ENCODE peak calls at places on chromosomes 2 and 18, in nine cellular contexts. L, H, O, W, S, X, G, T and Q are unnamed samples.

GRCh38 chr2:11551569-11552259 is 17.9 kb downstream of the GREB1 start:
- DNase-seq in L (no peak), H (no peak), O (no peak), W (no peak), S (no peak), X (no peak), G (no peak), T (no peak), Q (no peak)

GRCh38 chr18:10074122-10074521 is 160.3 kb downstream of the VAPA start:
- DNase-seq in L (no peak), H (no peak), O (no peak), W (no peak), S (no peak), X (no peak), G (no peak), T (no peak), Q (no peak)

GRCh38 chr2:168075446-168075845 is 171.9 kb downstream of the STK39 start:
- DNase-seq in L (no peak), H (no peak), O (no peak), W (no peak), S (no peak), X (no peak), G (no peak), T (no peak), Q (no peak)

GRCh38 chr18:22604390-22604985 is 186.8 kb upstream of the CTAGE1 start:
- DNase-seq in L (no peak), H (no peak), O (no peak), W (no peak), S (peak; percentile 40), X (no peak), G (no peak), T (no peak), Q (no peak)

GRCh38 chr2:219386532-219387280 is 1.0 kb downstream of the DNPEP start:
- DNase-seq in L (no peak), H (no peak), O (no peak), W (no peak), S (no peak), X (no peak), G (no peak), T (no peak), Q (no peak)

GRCh38 chr2:168700615-168701245 is 101.7 kb upstream of the NOSTRIN start:
- DNase-seq in L (no peak), H (no peak), O (no peak), W (no peak), S (no peak), X (no peak), G (no peak), T (no peak), Q (no peak)

GRCh38 chr2:15719566-15720313 is 128.1 kb downstream of the DDX1 start:
- DNase-seq in L (no peak), H (no peak), O (no peak), W (no peak), S (no peak), X (no peak), G (no peak), T (no peak), Q (no peak)

GRCh38 chr2:6186332-6187100 is 494.3 kb downstream of the SOX11 start:
- DNase-seq in L (no peak), H (no peak), O (no peak), W (peak; percentile 22), S (peak; percentile 93), X (no peak), G (no peak), T (no peak), Q (no peak)

GRCh38 chr2:72605836-72606442 is 219.9 kb downstream of the EXOC6B start:
- DNase-seq in L (peak; percentile 1), H (no peak), O (peak; percentile 15), W (no peak), S (peak; percentile 39), X (no peak), G (no peak), T (no peak), Q (no peak)

GRCh38 chr2:38093503-38093902 is 17.6 kb upstream of the CYP1B1 start:
- DNase-seq in L (no peak), H (no peak), O (no peak), W (no peak), S (peak; percentile 54), X (no peak), G (no peak), T (no peak), Q (no peak)

GRCh38 chr2:146587291-146587713 is 1257.5 kb upstream of the ACVR2A start:
- DNase-seq in L (no peak), H (no peak), O (no peak), W (no peak), S (no peak), X (no peak), G (no peak), T (no peak), Q (no peak)

GRCh38 chr2:207764096-207764630 is 5.5 kb downstream of the FZD5 start:
- DNase-seq in L (no peak), H (no peak), O (no peak), W (no peak), S (no peak), X (no peak), G (no peak), T (no peak), Q (no peak)

GRCh38 chr2:204299766-204300165 is 245.5 kb upstream of the PARD3B start:
- DNase-seq in L (no peak), H (no peak), O (no peak), W (no peak), S (no peak), X (no peak), G (no peak), T (no peak), Q (no peak)

GRCh38 chr2:212005077-212005671 is 533.4 kb downstream of the ERBB4 start:
- DNase-seq in L (peak; percentile 73), H (no peak), O (peak; percentile 18), W (peak; percentile 14), S (peak; percentile 33), X (no peak), G (no peak), T (no peak), Q (peak; percentile 50)

GRCh38 chr2:237412646-237413292 is 1.2 kb downstream of the COL6A3 start:
- DNase-seq in L (no peak), H (no peak), O (no peak), W (no peak), S (no peak), X (no peak), G (no peak), T (no peak), Q (no peak)

GRCh38 chr2:29249666-29250253 is 134.5 kb downstream of the CLIP4 start:
- DNase-seq in L (no peak), H (no peak), O (no peak), W (no peak), S (no peak), X (no peak), G (no peak), T (no peak), Q (no peak)